ENCODE peak calls at places on chromosome 5, in four cellular contexts. J is H9, F is IMR-90, D is mesendoderm. B is an unnamed sample.
A peak's percentile ranks its signal among the peaks of the same experiment; 100 is the strongest.

GRCh38 chr5:87276655-87277054 is 9.0 kb downstream of the RASA1 start:
- DNase-seq in D (no peak), J (no peak), F (no peak), B (no peak)

GRCh38 chr5:10377081-10377480 is 23.6 kb downstream of the MARCHF6 start:
- DNase-seq in D (no peak), F (no peak), J (no peak), B (no peak)

GRCh38 chr5:73792687-73793320 is 166.8 kb downstream of the ARHGEF28 start:
- DNase-seq in D (peak; percentile 75), F (peak; percentile 76), J (peak; percentile 72), B (peak; percentile 70)

GRCh38 chr5:176355400-176356178 is 6.0 kb downstream of the KIAA1191 start:
- DNase-seq in D (peak; percentile 25), F (no peak), J (peak; percentile 49), B (no peak)

GRCh38 chr5:158388018-158388417 is 529.1 kb upstream of the CLINT1 start:
- DNase-seq in F (no peak), D (no peak), J (no peak), B (no peak)

GRCh38 chr5:35129276-35129675 is 81.5 kb upstream of the AGXT2 start:
- DNase-seq in F (peak; percentile 96), J (no peak), D (no peak), B (peak; percentile 68)

GRCh38 chr5:16539169-16539666 is 73.6 kb upstream of the ZNF622 start:
- DNase-seq in D (no peak), J (no peak), F (peak; percentile 80), B (peak; percentile 65)

GRCh38 chr5:8695902-8696301 is 827.0 kb downstream of the MTRR start:
- DNase-seq in D (no peak), J (no peak), F (no peak), B (no peak)

GRCh38 chr5:180387798-180388197 is 34.7 kb upstream of the GFPT2 start:
- DNase-seq in J (no peak), D (no peak), F (no peak), B (no peak)

GRCh38 chr5:29367176-29367833 is 1826.2 kb upstream of the CDH6 start:
- DNase-seq in J (no peak), D (peak; percentile 50), F (no peak), B (no peak)

GRCh38 chr5:34062419-34062818 is 19.4 kb upstream of the C1QTNF3 start:
- DNase-seq in F (no peak), J (no peak), D (no peak), B (no peak)

DNA sequence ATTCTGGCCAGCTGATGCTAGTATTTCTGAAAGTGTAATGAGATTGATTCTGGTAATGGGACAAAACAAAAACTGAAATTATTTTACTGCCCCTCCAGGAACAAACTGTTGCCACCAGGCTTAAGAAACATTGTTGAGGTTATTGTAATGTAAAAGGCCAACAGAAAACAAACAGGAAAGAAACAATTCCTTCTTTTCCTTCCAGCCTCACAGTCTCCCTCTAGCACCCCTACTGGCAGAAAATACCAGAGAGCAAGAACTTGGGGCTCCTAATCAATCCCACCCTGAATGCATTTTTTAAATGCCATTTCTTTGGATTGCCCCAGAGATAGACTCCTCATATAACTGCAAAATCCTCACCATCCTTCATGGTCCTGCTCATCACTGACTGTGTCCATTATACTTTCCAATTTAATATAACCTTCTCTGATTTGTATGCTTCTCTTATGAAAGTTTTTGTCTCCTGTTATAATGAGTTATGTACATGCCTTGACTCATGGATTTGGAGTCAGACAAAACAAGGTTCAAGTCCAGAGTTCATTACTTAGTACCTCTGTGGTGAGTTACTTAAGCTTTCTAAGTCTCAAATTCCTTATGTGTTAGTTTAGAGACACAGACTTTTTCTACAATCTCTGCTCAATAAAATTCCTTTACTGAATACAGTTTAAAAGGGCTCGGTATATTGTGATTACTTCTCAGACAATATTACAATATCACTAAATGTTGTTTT is 157.9 kb upstream of the FBN2 start:
- DNase-seq in J (peak; percentile 40), F (peak; percentile 7), D (peak; percentile 62), B (peak; percentile 5)
- H3K27ac ChIP-seq in J (no peak overlapping the region), F (no peak overlapping the region), D (no peak overlapping the region), B (no peak overlapping the region)

DNA sequence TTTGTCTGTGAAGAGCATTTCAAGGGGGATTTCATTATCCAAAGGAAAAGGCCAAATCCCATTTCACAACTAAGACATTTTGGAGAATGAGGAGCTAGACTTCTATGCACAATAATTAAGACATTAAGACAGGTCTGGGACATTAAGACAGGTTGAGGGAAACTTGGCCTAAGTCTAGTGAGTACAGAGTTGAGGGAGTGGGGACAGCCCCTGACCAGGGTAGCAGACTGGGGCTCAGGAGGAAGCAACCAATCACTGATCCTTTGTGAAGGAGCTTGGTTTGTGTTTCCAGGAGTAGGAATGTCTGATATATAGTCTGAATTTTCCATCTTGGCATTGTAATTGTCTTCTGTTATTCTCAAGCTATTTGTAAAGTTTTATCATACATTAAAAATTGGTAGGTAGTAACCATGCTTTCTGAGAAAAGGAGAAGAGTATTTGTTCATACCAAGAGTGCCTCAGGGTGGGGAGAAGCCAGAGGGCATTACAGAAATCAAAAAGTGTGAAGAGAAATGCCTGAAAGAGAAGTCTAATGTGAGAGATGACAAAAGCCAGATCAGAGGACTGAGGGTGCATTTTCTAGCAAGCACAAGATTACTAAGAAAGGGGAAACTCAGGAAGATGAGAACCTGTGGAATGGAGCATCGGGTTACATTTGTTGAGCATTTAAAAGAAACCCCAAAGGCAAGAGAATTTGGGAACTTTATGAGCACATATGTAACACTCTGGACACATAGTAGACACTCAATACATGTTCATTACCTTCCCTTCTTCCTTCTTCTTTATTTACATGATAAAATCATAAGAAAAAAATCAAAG is 189.3 kb upstream of the PIK3R1 start:
- DNase-seq in D (no peak), F (no peak), J (no peak), B (no peak)
- H2AK5ac ChIP-seq in D (no peak overlapping the region), F (no peak overlapping the region), J (no peak overlapping the region), B (no peak overlapping the region)

GRCh38 chr5:27472000-27472763 is 433.8 kb upstream of the CDH9 start:
- DNase-seq in D (peak; percentile 96), F (peak; percentile 19), J (peak; percentile 97), B (peak; percentile 93)
- H3K27ac ChIP-seq in D (peak overlapping the region; percentile 75), F (no peak overlapping the region), J (peak overlapping the region; percentile 57), B (peak overlapping the region; percentile 44)

GRCh38 chr5:150458819-150459557 is 9.4 kb upstream of the RPS14 start:
- DNase-seq in J (peak; percentile 76), F (peak; percentile 38), D (peak; percentile 75), B (peak; percentile 45)

GRCh38 chr5:150464554-150465012 is 15.0 kb upstream of the RPS14 start:
- DNase-seq in D (peak; percentile 77), F (no peak), J (no peak), B (no peak)

GRCh38 chr5:150460781-150461180 is 11.2 kb upstream of the RPS14 start:
- DNase-seq in F (no peak), J (no peak), D (no peak), B (no peak)

GRCh38 chr5:150457562-150458240 is 8.2 kb upstream of the RPS14 start:
- DNase-seq in F (no peak), J (no peak), D (no peak), B (no peak)

GRCh38 chr5:150461231-150461630 is 11.7 kb upstream of the RPS14 start:
- DNase-seq in J (no peak), D (peak; percentile 47), F (no peak), B (no peak)
- H2AK5ac ChIP-seq in J (no peak overlapping the region), D (no peak overlapping the region), F (peak overlapping the region; percentile 26), B (peak overlapping the region; percentile 16)

B was measured in mesenchymal stem cell.